ENCODE peak calls at places on chromosome 19, in six cellular contexts. K, H, N, I, P and D are unnamed samples.
A peak's percentile ranks its signal among the peaks of the same experiment; 100 is the strongest.

GRCh38 chr19:4448147-4448985 is 9.2 kb downstream of the UBXN6 start:
- DNase-seq in K (no peak), P (no peak), H (no peak), N (no peak), I (no peak), D (no peak)

GRCh38 chr19:6947745-6948144 is 60.4 kb downstream of the ADGRE1 start:
- DNase-seq in K (no peak), N (peak; percentile 12), I (peak; percentile 16), H (peak; percentile 43), P (peak; percentile 86), D (peak; percentile 78)

GRCh38 chr19:58551577-58552471 is 3.1 kb downstream of the CHMP2A start:
- DNase-seq in N (no peak), P (no peak), H (no peak), I (no peak), K (no peak), D (no peak)

GRCh38 chr19:52094526-52094925 is 1.0 kb downstream of the ZNF841 start:
- DNase-seq in K (no peak), P (peak; percentile 12), I (no peak), N (no peak), H (no peak), D (peak; percentile 7)

GRCh38 chr19:31110331-31110730 is 238.9 kb downstream of the TSHZ3 start:
- DNase-seq in K (no peak), I (peak; percentile 27), N (no peak), H (peak; percentile 65), P (peak; percentile 36), D (no peak)

GRCh38 chr19:11089254-11090013 is at the start of gene LDLR:
- DNase-seq in I (peak; percentile 59), N (peak; percentile 55), P (peak; percentile 96), H (peak; percentile 82), K (peak; percentile 90), D (peak; percentile 68)

GRCh38 chr19:57633832-57634131 is 814 bp downstream of the ZNF211 start:
- DNase-seq in I (no peak), K (no peak), N (no peak), H (no peak), P (no peak), D (no peak)

GRCh38 chr19:56350416-56351045 is 35.9 kb upstream of the ZSCAN5A start:
- DNase-seq in I (peak; percentile 8), H (peak; percentile 26), P (peak; percentile 5), K (no peak), N (no peak), D (no peak)

GRCh38 chr19:49422407-49423277 is 599 bp downstream of the PTH2 start:
- DNase-seq in I (no peak), N (no peak), P (no peak), H (no peak), K (no peak), D (peak; percentile 39)

GRCh38 chr19:50718255-50719118 is 1.1 kb downstream of the SHANK1 start:
- DNase-seq in H (peak; percentile 79), I (no peak), K (no peak), N (no peak), P (no peak), D (no peak)

GRCh38 chr19:34171539-34171876 is 796 bp upstream of the LSM14A start:
- DNase-seq in H (peak; percentile 77), P (peak; percentile 52), K (no peak), N (no peak), I (no peak), D (peak; percentile 43)